ENCODE peak calls at places on chromosomes 12 and 14, in six cellular contexts. N is H1, F is K562, U is GM12878, Y is SK-N-SH, Q is HepG2. T is an unnamed sample.

GRCh38 chr14:95431199-95432145 is 85.0 kb downstream of the SYNE3 start:
- DNase-seq in N (no peak), F (peak; percentile 44), U (no peak), Y (peak; percentile 71), Q (no peak), T (no peak)

GRCh38 chr12:75631809-75632208 is 120.4 kb upstream of the KRR1 start:
- DNase-seq in N (no peak), F (no peak), U (no peak), Y (no peak), Q (no peak), T (no peak)

GRCh38 chr12:1273051-1273450 is 282.0 kb downstream of the ERC1 start:
- DNase-seq in N (no peak), F (no peak), U (no peak), Y (no peak), Q (no peak), T (no peak)

GRCh38 chr12:30979371-30980259 is 53.1 kb downstream of the TSPAN11 start:
- DNase-seq in N (no peak), F (no peak), U (no peak), Y (no peak), Q (no peak), T (peak; percentile 4)

GRCh38 chr14:89801128-89801527 is 153.4 kb downstream of the EFCAB11 start:
- DNase-seq in N (no peak), F (no peak), U (no peak), Y (no peak), Q (no peak), T (no peak)

GRCh38 chr12:93886533-93887511 is 209.6 kb downstream of the CRADD start:
- DNase-seq in N (no peak), F (no peak), U (no peak), Y (peak; percentile 64), Q (no peak), T (no peak)

GRCh38 chr12:14911131-14911530 is 25.5 kb upstream of the MGP start:
- DNase-seq in N (no peak), F (no peak), U (no peak), Y (no peak), Q (no peak), T (no peak)

GRCh38 chr12:64752833-64753238 is 6.4 kb downstream of the GNS start:
- DNase-seq in N (no peak), F (no peak), U (no peak), Y (no peak), Q (no peak), T (no peak)

GRCh38 chr12:84191779-84192178 is 720.8 kb downstream of the SLC6A15 start:
- DNase-seq in N (no peak), F (no peak), U (no peak), Y (no peak), Q (no peak), T (no peak)

GRCh38 chr12:125125271-125125670 is 60.0 kb downstream of the AACS start:
- DNase-seq in N (no peak), F (no peak), U (no peak), Y (no peak), Q (no peak), T (no peak)

GRCh38 chr12:114406326-114407033 is 536 bp upstream of the TBX5 start:
- DNase-seq in N (no peak), F (no peak), U (no peak), Y (no peak), Q (no peak), T (no peak)

GRCh38 chr12:109714141-109714912 is 702 bp downstream of the FAM222A start:
- DNase-seq in N (no peak), F (peak; percentile 63), U (no peak), Y (peak; percentile 80), Q (peak; percentile 50), T (peak; percentile 48)

GRCh38 chr12:12577786-12578185 is 15.1 kb upstream of the DUSP16 start:
- DNase-seq in N (no peak), F (no peak), U (no peak), Y (no peak), Q (no peak), T (no peak)

GRCh38 chr12:103801709-103802585 is 39.1 kb downstream of the NT5DC3 start:
- DNase-seq in N (no peak), F (no peak), U (no peak), Y (no peak), Q (peak; percentile 57), T (no peak)

GRCh38 chr14:28635387-28635786 is 131.2 kb upstream of the FOXG1 start:
- DNase-seq in N (no peak), F (peak; percentile 7), U (no peak), Y (no peak), Q (peak; percentile 39), T (no peak)

GRCh38 chr12:51190820-51191219 is 17.9 kb upstream of the TFCP2 start:
- DNase-seq in N (no peak), F (no peak), U (no peak), Y (no peak), Q (no peak), T (no peak)

GRCh38 chr12:2841056-2841455 is 6.2 kb upstream of the NRIP2 start:
- DNase-seq in N (no peak), F (no peak), U (no peak), Y (peak; percentile 84), Q (no peak), T (no peak)

GRCh38 chr12:57899010-57899662 is 42.2 kb upstream of the ATP23 start:
- DNase-seq in N (no peak), F (no peak), U (peak; percentile 79), Y (no peak), Q (no peak), T (no peak)

GRCh38 chr14:92493492-92493891 is 20.1 kb upstream of the RIN3 start:
- DNase-seq in N (no peak), F (no peak), U (no peak), Y (no peak), Q (no peak), T (no peak)

GRCh38 chr14:29925106-29925722 is 2.4 kb downstream of the PRKD1 start:
- DNase-seq in N (no peak), F (no peak), U (no peak), Y (no peak), Q (no peak), T (no peak)

GRCh38 chr12:66409195-66409871 is 107.0 kb downstream of the HELB start:
- DNase-seq in N (peak; percentile 33), F (no peak), U (no peak), Y (peak; percentile 24), Q (peak; percentile 34), T (peak; percentile 43)

GRCh38 chr14:77924392-77924948 is 124.6 kb downstream of the ADCK1 start:
- DNase-seq in N (no peak), F (no peak), U (no peak), Y (no peak), Q (no peak), T (no peak)

GRCh38 chr12:27922591-27923139 is 49.9 kb downstream of the PTHLH start:
- DNase-seq in N (no peak), F (no peak), U (no peak), Y (no peak), Q (no peak), T (no peak)

GRCh38 chr12:49794811-49795653 is 33.2 kb downstream of the NCKAP5L start:
- DNase-seq in N (no peak), F (peak; percentile 5), U (no peak), Y (no peak), Q (no peak), T (no peak)

GRCh38 chr14:34059925-34060746 is 109.3 kb upstream of the EGLN3 start:
- DNase-seq in N (no peak), F (peak; percentile 87), U (no peak), Y (peak; percentile 87), Q (peak; percentile 56), T (peak; percentile 42)

GRCh38 chr12:75704208-75704607 is 192.8 kb upstream of the KRR1 start:
- DNase-seq in N (no peak), F (no peak), U (no peak), Y (no peak), Q (no peak), T (no peak)

GRCh38 chr12:105278043-105278697 is 42.2 kb upstream of the APPL2 start:
- DNase-seq in N (no peak), F (no peak), U (no peak), Y (peak; percentile 11), Q (peak; percentile 50), T (no peak)

GRCh38 chr14:104819361-104819771 is 18.5 kb downstream of the ZBTB42 start:
- DNase-seq in N (no peak), F (no peak), U (no peak), Y (no peak), Q (no peak), T (no peak)
- TF ChIP-seq GABPA in N (no peak), F (no peak), U (no peak), Y (no peak), Q (no peak), T (no peak)

GRCh38 chr14:104228716-104229620 is 90.6 kb downstream of the KIF26A start:
- DNase-seq in N (no peak), F (no peak), U (no peak), Y (no peak), Q (no peak), T (no peak)
- TF ChIP-seq GABPA in N (no peak), F (no peak), U (no peak), Y (no peak), Q (no peak), T (no peak)

DNA sequence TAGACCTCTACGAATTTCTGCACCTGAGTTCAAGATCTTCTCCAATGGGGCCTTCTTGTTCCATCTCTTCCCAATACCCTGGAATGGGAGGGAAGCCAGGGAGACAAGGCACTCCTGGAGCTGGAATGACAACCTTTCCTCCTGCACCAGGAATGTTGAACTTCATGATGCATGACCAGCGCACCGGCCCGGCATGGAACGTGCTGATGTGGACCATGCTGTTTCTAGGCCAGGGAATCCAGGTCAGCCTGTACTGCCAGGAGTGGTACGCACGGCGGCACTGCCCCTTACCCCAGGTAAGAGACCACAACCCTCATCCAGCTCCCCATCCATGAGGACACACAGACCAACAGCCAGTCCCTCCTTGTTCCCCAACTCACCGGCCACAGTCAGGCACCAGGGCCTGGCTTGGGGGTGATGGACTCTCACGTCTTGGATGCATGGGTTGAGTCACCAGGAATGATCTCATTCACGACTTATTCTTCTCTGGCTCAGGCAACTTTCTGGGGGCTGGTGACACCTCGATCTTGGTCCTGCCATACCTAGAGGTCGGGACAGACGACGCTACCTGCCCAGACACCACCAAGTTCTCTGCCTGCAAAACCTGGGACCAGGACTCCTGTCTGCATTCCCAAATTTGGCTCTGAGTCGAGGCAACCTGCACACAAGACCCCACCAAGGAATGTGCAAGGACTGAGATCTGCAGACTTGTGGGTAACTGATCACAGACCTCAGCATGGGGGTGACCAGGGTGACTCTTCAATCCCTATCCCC is 20.5 kb downstream of the SOAT2 start:
- DNase-seq in N (no peak), F (no peak), U (no peak), Y (no peak), Q (no peak), T (no peak)
- TF ChIP-seq GABPA in N (no peak), F (no peak), U (no peak), Y (no peak), Q (no peak), T (no peak)

GRCh38 chr14:101353422-101353821 is 207.9 kb upstream of the DIO3 start:
- DNase-seq in N (no peak), F (no peak), U (no peak), Y (no peak), Q (no peak), T (no peak)

GRCh38 chr14:101357038-101357437 is 204.3 kb upstream of the DIO3 start:
- DNase-seq in N (no peak), F (no peak), U (no peak), Y (no peak), Q (no peak), T (no peak)

GRCh38 chr14:101355284-101355683 is 206.0 kb upstream of the DIO3 start:
- DNase-seq in N (no peak), F (no peak), U (no peak), Y (no peak), Q (no peak), T (no peak)

GRCh38 chr14:101352567-101352966 is 208.7 kb upstream of the DIO3 start:
- DNase-seq in N (no peak), F (no peak), U (no peak), Y (no peak), Q (no peak), T (no peak)

GRCh38 chr14:101354726-101355125 is 206.6 kb upstream of the DIO3 start:
- DNase-seq in N (no peak), F (no peak), U (no peak), Y (no peak), Q (no peak), T (no peak)
- TF ChIP-seq GABPA in N (no peak), F (no peak), U (no peak), Y (no peak), Q (no peak), T (no peak)